ENCODE peak calls at places on chromosomes 16 and 17, in eight cellular contexts. B is OCI-LY7; D is esophagus muscularis mucosa; F is hepatocyte; J is naive thymus-derived CD4-positive, alpha-beta T cell; N is right cardiac atrium; Y is pancreas; P is thoracic aorta. V is an unnamed sample. For H3K4me1, the result is how much of the 10 kb centered on the place peaks cover.

GRCh38 chr16:1174477-1175357 is 21.8 kb downstream of the CACNA1H start:
- DNase-seq in B (no peak), D (no peak), F (no peak), J (no peak), N (no peak), Y (peak), P (no peak), V (no peak)

GRCh38 chr16:76278086-76278485 is 885 bp downstream of the CNTNAP4 start:
- DNase-seq in B (no peak), D (no peak), F (no peak), J (no peak), N (no peak), Y (no peak), P (no peak), V (no peak)

GRCh38 chr16:19835989-19836421 is 48.6 kb downstream of the GPRC5B start:
- DNase-seq in B (no peak), D (no peak), F (no peak), J (no peak), N (no peak), Y (no peak), P (no peak), V (no peak)

GRCh38 chr16:85750827-85751641 is at the start of gene C16orf74:
- DNase-seq in B (peak), D (no peak), F (peak), J (no peak), N (peak), Y (peak), P (no peak), V (peak)

GRCh38 chr16:1538804-1539520 is 5.5 kb downstream of the TMEM204 start:
- DNase-seq in B (peak), D (no peak), F (no peak), J (peak), N (peak), Y (no peak), P (no peak), V (no peak)

GRCh38 chr17:75313941-75314550 is 24.8 kb upstream of the SLC25A19 start:
- DNase-seq in B (no peak), D (no peak), F (no peak), J (no peak), N (peak), Y (no peak), P (no peak), V (no peak)

GRCh38 chr17:37024181-37024637 is 75.5 kb downstream of the AATF start:
- DNase-seq in B (no peak), D (peak), F (no peak), J (no peak), N (no peak), Y (no peak), P (no peak), V (no peak)

GRCh38 chr17:28570716-28571254 is 539 bp downstream of the PIGS start:
- DNase-seq in B (peak), D (no peak), F (peak), J (peak), N (no peak), Y (no peak), P (no peak), V (peak)

GRCh38 chr16:24045641-24046040 is 209.9 kb downstream of the PRKCB start:
- DNase-seq in B (peak), D (no peak), F (peak), J (no peak), N (no peak), Y (no peak), P (no peak), V (peak)

GRCh38 chr16:69935740-69936139 is 15.4 kb upstream of the CLEC18A start:
- DNase-seq in B (no peak), D (no peak), F (no peak), J (no peak), N (no peak), Y (no peak), P (no peak), V (no peak)

GRCh38 chr16:8768701-8769100 is 28.7 kb downstream of the TMEM186 start:
- DNase-seq in B (no peak), D (no peak), F (no peak), J (no peak), N (no peak), Y (no peak), P (no peak), V (no peak)

GRCh38 chr16:993731-994130 is 12.2 kb downstream of the SOX8 start:
- DNase-seq in B (no peak), D (no peak), F (no peak), J (no peak), N (no peak), Y (no peak), P (no peak), V (no peak)

DNA sequence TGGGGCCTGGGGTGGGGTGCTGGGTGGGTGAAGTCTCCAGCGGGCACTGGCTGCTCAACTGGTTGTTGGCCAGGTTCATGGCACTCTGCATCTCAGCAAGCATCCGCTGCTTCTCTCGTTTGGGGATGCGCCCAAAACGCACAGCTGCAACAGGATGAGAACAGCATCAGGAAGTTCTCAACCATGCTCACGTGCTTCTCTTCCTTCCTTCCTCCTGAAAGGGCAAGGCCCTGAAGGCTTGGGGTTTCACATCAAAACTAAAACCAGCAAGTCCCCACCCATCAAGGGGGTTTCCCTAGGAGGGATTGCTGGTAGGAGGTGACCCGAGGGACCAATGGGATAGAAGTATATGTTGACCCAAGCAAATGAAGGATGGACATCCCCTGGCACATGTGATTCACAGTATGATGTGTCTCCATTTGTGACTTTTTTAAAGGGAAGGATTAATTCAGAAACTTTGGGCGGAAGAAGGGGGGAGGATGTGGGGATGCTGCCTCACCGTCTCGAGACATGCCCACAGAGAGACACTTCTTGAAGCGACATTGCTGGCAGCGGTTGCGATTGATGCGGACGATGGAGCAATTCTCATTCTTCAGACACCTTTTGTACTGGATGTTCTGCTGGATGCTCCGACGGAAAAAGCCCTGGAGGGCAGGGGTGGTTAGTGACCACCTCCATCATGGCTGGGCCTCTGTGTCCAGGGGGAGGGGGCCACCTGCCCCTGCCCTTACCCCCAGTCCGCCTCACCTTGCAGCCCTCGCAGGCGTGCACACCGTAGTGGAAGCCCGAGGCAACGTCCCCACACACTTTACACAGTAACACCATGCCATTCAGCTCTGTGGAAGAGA is 4.2 kb downstream of the NR1D1 start:
- DNase-seq in B (peak), D (no peak), F (no peak), J (peak), N (peak), Y (no peak), P (no peak), V (no peak)
- H3K4me1 ChIP-seq in B (under half), D (half or more), F (under half), J (under half), N (under half), Y (under half), P (half or more), V (under half)

GRCh38 chr16:30090607-30091332 is 954 bp downstream of the TBX6 start:
- DNase-seq in B (no peak), D (no peak), F (no peak), J (no peak), N (no peak), Y (no peak), P (no peak), V (no peak)
- H3K4me3 ChIP-seq in B (no peak), D (peak), F (no peak), J (no peak), N (no peak), Y (no peak), P (peak), V (no peak)

DNA sequence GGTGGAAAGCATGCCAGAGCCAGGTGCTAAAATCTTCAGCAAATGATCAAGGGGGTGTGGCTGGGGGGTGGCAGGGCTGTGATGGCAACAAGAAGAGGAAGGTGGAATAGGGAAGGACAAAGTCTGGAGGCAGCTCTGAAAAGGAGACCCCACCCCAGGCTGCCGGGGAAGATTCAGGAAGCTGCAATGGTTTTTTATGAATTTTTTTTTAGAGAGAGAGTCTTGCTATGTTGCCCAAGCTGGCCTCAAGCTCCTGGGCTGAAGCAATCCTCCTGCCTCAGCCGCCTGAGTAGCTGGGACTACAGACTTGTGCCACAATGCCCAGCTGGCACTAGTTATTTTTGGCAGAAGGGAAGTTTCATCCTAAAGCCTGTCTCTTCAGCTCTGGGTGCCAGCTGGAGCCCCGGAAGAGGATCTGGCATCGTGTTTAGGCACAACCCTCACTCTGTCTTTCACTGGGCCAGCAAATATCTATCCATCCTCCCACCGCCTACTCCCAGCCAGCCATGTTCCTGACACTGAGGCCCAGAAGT is 1.4 kb upstream of the CES3 start:
- DNase-seq in B (no peak), D (no peak), F (no peak), J (no peak), N (peak), Y (no peak), P (no peak), V (no peak)
- H3K4me1 ChIP-seq in B (under half), D (under half), F (under half), J (under half), N (under half), Y (under half), P (under half), V (under half)

GRCh38 chr17:61405047-61405685 is 5.5 kb downstream of the TBX2 start:
- DNase-seq in B (no peak), D (no peak), F (no peak), J (no peak), N (no peak), Y (no peak), P (no peak), V (no peak)
- H3K4me3 ChIP-seq in B (no peak), D (peak), F (peak), J (peak), N (peak), Y (no peak), P (peak), V (no peak)

GRCh38 chr16:72715267-72715666 is 332.7 kb downstream of the ZFHX3 start:
- DNase-seq in B (no peak), D (no peak), F (no peak), J (no peak), N (no peak), Y (no peak), P (no peak), V (no peak)
- H3K4me1 ChIP-seq in B (under half), D (under half), F (under half), J (under half), N (under half), Y (under half), P (under half), V (under half)

DNA sequence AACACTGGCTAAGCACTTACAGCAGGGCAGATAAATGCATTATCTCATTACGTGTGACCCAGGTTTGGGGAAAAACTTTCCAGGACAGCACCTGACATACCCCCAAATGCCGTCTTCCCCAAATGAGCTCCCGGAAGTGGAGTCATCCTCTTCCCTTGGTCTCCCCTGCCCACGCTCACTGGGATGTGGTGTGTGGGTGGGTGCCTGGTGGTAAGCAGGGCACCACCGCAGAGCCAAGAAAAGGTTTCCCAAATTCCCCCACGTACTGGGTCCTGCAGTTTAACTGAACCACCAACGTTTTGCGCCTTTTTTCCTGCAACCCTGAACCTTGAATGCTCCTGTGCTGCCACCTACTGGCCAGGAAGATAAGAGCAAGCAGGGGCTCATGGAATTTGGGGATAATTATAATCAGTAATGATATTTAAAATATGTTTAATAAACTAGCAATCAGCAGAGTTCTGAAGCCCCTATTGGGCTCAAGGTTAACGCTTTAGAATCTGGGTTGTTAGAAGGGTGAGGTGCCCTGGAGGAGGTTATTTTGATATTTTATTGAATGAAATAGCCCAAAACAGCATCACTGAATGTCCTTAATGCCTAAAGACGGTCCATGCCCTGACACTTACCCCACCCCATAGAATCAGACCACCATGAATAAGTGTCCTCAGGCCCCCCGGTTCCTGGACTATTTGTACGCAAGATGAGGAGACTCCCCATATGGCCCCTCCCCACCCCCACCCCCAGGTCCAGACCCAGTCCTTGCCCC is 8.0 kb downstream of the SPPL2C start:
- DNase-seq in B (peak), D (no peak), F (peak), J (peak), N (peak), Y (peak), P (no peak), V (peak)
- H3K4me3 ChIP-seq in B (no peak), D (no peak), F (no peak), J (no peak), N (no peak), Y (no peak), P (no peak), V (no peak)

GRCh38 chr16:52368899-52369298 is 178.0 kb downstream of the TOX3 start:
- DNase-seq in B (no peak), D (no peak), F (peak), J (no peak), N (no peak), Y (no peak), P (no peak), V (no peak)
- H3K4me1 ChIP-seq in B (under half), D (under half), F (under half), J (under half), N (under half), Y (under half), P (under half), V (under half)

GRCh38 chr17:31509805-31510177 is 118.3 kb downstream of the RAB11FIP4 start:
- DNase-seq in B (no peak), D (no peak), F (no peak), J (no peak), N (no peak), Y (no peak), P (no peak), V (no peak)

GRCh38 chr17:31510273-31511175 is 119.0 kb downstream of the RAB11FIP4 start:
- DNase-seq in B (no peak), D (no peak), F (no peak), J (no peak), N (no peak), Y (no peak), P (no peak), V (no peak)

GRCh38 chr17:31506517-31506916 is 115.0 kb downstream of the RAB11FIP4 start:
- DNase-seq in B (no peak), D (no peak), F (no peak), J (no peak), N (no peak), Y (no peak), P (no peak), V (no peak)

GRCh38 chr17:31509095-31509804 is 117.8 kb downstream of the RAB11FIP4 start:
- DNase-seq in B (no peak), D (no peak), F (no peak), J (no peak), N (no peak), Y (no peak), P (no peak), V (no peak)

GRCh38 chr17:31508310-31509094 is 117.0 kb downstream of the RAB11FIP4 start:
- DNase-seq in B (no peak), D (no peak), F (no peak), J (peak), N (no peak), Y (no peak), P (no peak), V (peak)
- H3K4me3 ChIP-seq in B (no peak), D (no peak), F (no peak), J (peak), N (no peak), Y (no peak), P (peak), V (no peak)

DNA sequence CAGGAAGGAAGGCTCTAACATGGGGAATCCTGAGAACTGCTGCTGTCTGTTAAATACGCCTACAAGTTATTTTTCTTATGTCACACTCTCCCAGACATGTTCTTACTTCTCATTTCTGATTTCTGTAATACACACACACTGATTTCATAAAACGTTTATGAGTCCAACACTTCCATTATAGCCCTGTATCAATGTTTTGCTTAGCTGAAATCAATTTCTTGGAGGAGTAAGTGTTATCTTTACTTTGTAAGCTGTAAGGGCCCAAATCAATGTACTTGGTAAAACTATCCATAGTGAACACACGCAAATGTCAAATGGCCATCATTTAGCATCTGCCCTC is 781 bp upstream of the NARF start:
- DNase-seq in B (no peak), D (no peak), F (no peak), J (no peak), N (no peak), Y (no peak), P (no peak), V (no peak)
- H3K4me1 ChIP-seq in B (under half), D (under half), F (under half), J (under half), N (under half), Y (under half), P (under half), V (under half)

GRCh38 chr17:21463204-21463661 is 87.1 kb downstream of the KCNJ12 start:
- DNase-seq in B (no peak), D (no peak), F (no peak), J (no peak), N (no peak), Y (no peak), P (no peak), V (no peak)
- H3K4me3 ChIP-seq in B (no peak), D (no peak), F (no peak), J (no peak), N (no peak), Y (no peak), P (no peak), V (no peak)

V was measured in Caco-2.